ENCODE peak calls at places on chromosomes 7 and 10, in nine cellular contexts. One of them, this sample, is unnamed.

GRCh38 chr10:94413374-94413773 is 11.0 kb downstream of the TBC1D12 start:
- DNase-seq in Calu3: no peak
- DNase-seq in spleen: no peak
- DNase-seq in GM10248: no peak
- DNase-seq in M059J: no peak
- DNase-seq in naive thymus-derived CD8-positive, alpha-beta T cell: no peak
- DNase-seq in dorsolateral prefrontal cortex: no peak
- DNase-seq in HFFc6: no peak
- DNase-seq in T-helper 2 cell: no peak
- DNase-seq in this sample: no peak

GRCh38 chr7:83365746-83366145 is 203.1 kb upstream of the PCLO start:
- DNase-seq in Calu3: no peak
- DNase-seq in spleen: no peak
- DNase-seq in GM10248: no peak
- DNase-seq in M059J: no peak
- DNase-seq in naive thymus-derived CD8-positive, alpha-beta T cell: no peak
- DNase-seq in dorsolateral prefrontal cortex: no peak
- DNase-seq in HFFc6: no peak
- DNase-seq in T-helper 2 cell: no peak
- DNase-seq in this sample: no peak

GRCh38 chr10:47405829-47406547 is 21.9 kb upstream of the ZNF488 start:
- DNase-seq in Calu3: peak; percentile 45
- DNase-seq in spleen: peak; percentile 71
- DNase-seq in GM10248: no peak
- DNase-seq in M059J: peak; percentile 66
- DNase-seq in naive thymus-derived CD8-positive, alpha-beta T cell: no peak
- DNase-seq in dorsolateral prefrontal cortex: no peak
- DNase-seq in HFFc6: no peak
- DNase-seq in T-helper 2 cell: no peak
- DNase-seq in this sample: no peak

GRCh38 chr10:91590904-91591791 is 41.7 kb downstream of the PPP1R3C start:
- DNase-seq in Calu3: no peak
- DNase-seq in spleen: no peak
- DNase-seq in GM10248: no peak
- DNase-seq in M059J: peak; percentile 73
- DNase-seq in naive thymus-derived CD8-positive, alpha-beta T cell: no peak
- DNase-seq in dorsolateral prefrontal cortex: no peak
- DNase-seq in HFFc6: peak; percentile 46
- DNase-seq in T-helper 2 cell: no peak
- DNase-seq in this sample: no peak

GRCh38 chr7:767941-768729 is 41.1 kb upstream of the PRKAR1B start:
- DNase-seq in Calu3: no peak
- DNase-seq in spleen: peak; percentile 76
- DNase-seq in GM10248: no peak
- DNase-seq in M059J: no peak
- DNase-seq in naive thymus-derived CD8-positive, alpha-beta T cell: no peak
- DNase-seq in dorsolateral prefrontal cortex: peak; percentile 58
- DNase-seq in HFFc6: no peak
- DNase-seq in T-helper 2 cell: no peak
- DNase-seq in this sample: no peak

GRCh38 chr10:58264780-58265179 is 2.9 kb downstream of the IPMK start:
- DNase-seq in Calu3: no peak
- DNase-seq in spleen: no peak
- DNase-seq in GM10248: no peak
- DNase-seq in M059J: no peak
- DNase-seq in naive thymus-derived CD8-positive, alpha-beta T cell: peak; percentile 11
- DNase-seq in dorsolateral prefrontal cortex: no peak
- DNase-seq in HFFc6: no peak
- DNase-seq in T-helper 2 cell: no peak
- DNase-seq in this sample: no peak

GRCh38 chr7:37446371-37446770 is 2.3 kb downstream of the ELMO1 start:
- DNase-seq in Calu3: no peak
- DNase-seq in spleen: no peak
- DNase-seq in GM10248: no peak
- DNase-seq in M059J: peak; percentile 54
- DNase-seq in naive thymus-derived CD8-positive, alpha-beta T cell: no peak
- DNase-seq in dorsolateral prefrontal cortex: no peak
- DNase-seq in HFFc6: no peak
- DNase-seq in T-helper 2 cell: no peak
- DNase-seq in this sample: no peak

GRCh38 chr10:35451103-35452016 is 115.1 kb downstream of the CCNY start:
- DNase-seq in Calu3: no peak
- DNase-seq in spleen: no peak
- DNase-seq in GM10248: peak; percentile 78
- DNase-seq in M059J: no peak
- DNase-seq in naive thymus-derived CD8-positive, alpha-beta T cell: no peak
- DNase-seq in dorsolateral prefrontal cortex: no peak
- DNase-seq in HFFc6: no peak
- DNase-seq in T-helper 2 cell: no peak
- DNase-seq in this sample: no peak

GRCh38 chr7:55063633-55064032 is 44.8 kb downstream of the EGFR start:
- DNase-seq in Calu3: no peak
- DNase-seq in spleen: no peak
- DNase-seq in GM10248: no peak
- DNase-seq in M059J: peak; percentile 84
- DNase-seq in naive thymus-derived CD8-positive, alpha-beta T cell: no peak
- DNase-seq in dorsolateral prefrontal cortex: no peak
- DNase-seq in HFFc6: peak; percentile 52
- DNase-seq in T-helper 2 cell: no peak
- DNase-seq in this sample: no peak

GRCh38 chr10:13206546-13207443 is 27.4 kb downstream of the UCMA start:
- DNase-seq in Calu3: no peak
- DNase-seq in spleen: no peak
- DNase-seq in GM10248: no peak
- DNase-seq in M059J: no peak
- DNase-seq in naive thymus-derived CD8-positive, alpha-beta T cell: no peak
- DNase-seq in dorsolateral prefrontal cortex: no peak
- DNase-seq in HFFc6: peak; percentile 29
- DNase-seq in T-helper 2 cell: no peak
- DNase-seq in this sample: no peak

GRCh38 chr7:150367677-150368097 is 935 bp upstream of the REPIN1 start:
- DNase-seq in Calu3: no peak
- DNase-seq in spleen: no peak
- DNase-seq in GM10248: no peak
- DNase-seq in M059J: no peak
- DNase-seq in naive thymus-derived CD8-positive, alpha-beta T cell: no peak
- DNase-seq in dorsolateral prefrontal cortex: no peak
- DNase-seq in HFFc6: no peak
- DNase-seq in T-helper 2 cell: no peak
- DNase-seq in this sample: no peak

GRCh38 chr7:42445691-42446090 is 208.7 kb upstream of the GLI3 start:
- DNase-seq in Calu3: no peak
- DNase-seq in spleen: no peak
- DNase-seq in GM10248: no peak
- DNase-seq in M059J: no peak
- DNase-seq in naive thymus-derived CD8-positive, alpha-beta T cell: no peak
- DNase-seq in dorsolateral prefrontal cortex: no peak
- DNase-seq in HFFc6: no peak
- DNase-seq in T-helper 2 cell: no peak
- DNase-seq in this sample: no peak

GRCh38 chr7:28329616-28330373 is 82.5 kb upstream of the CREB5 start:
- DNase-seq in Calu3: no peak
- DNase-seq in spleen: no peak
- DNase-seq in GM10248: no peak
- DNase-seq in M059J: peak; percentile 12
- DNase-seq in naive thymus-derived CD8-positive, alpha-beta T cell: peak; percentile 47
- DNase-seq in dorsolateral prefrontal cortex: no peak
- DNase-seq in HFFc6: no peak
- DNase-seq in T-helper 2 cell: no peak
- DNase-seq in this sample: no peak

GRCh38 chr7:41847171-41847570 is 144.3 kb upstream of the INHBA start:
- DNase-seq in Calu3: no peak
- DNase-seq in spleen: no peak
- DNase-seq in GM10248: no peak
- DNase-seq in M059J: no peak
- DNase-seq in naive thymus-derived CD8-positive, alpha-beta T cell: no peak
- DNase-seq in dorsolateral prefrontal cortex: no peak
- DNase-seq in HFFc6: no peak
- DNase-seq in T-helper 2 cell: no peak
- DNase-seq in this sample: no peak

GRCh38 chr7:134710854-134711624 is 64.4 kb downstream of the BPGM start:
- DNase-seq in Calu3: no peak
- DNase-seq in spleen: no peak
- DNase-seq in GM10248: no peak
- DNase-seq in M059J: peak; percentile 95
- DNase-seq in naive thymus-derived CD8-positive, alpha-beta T cell: peak; percentile 85
- DNase-seq in dorsolateral prefrontal cortex: no peak
- DNase-seq in HFFc6: peak; percentile 61
- DNase-seq in T-helper 2 cell: peak; percentile 10
- DNase-seq in this sample: peak; percentile 60

GRCh38 chr7:135320277-135320676 is 86.6 kb downstream of the STRA8 start:
- DNase-seq in Calu3: peak; percentile 77
- DNase-seq in spleen: no peak
- DNase-seq in GM10248: no peak
- DNase-seq in M059J: peak; percentile 89
- DNase-seq in naive thymus-derived CD8-positive, alpha-beta T cell: no peak
- DNase-seq in dorsolateral prefrontal cortex: peak; percentile 62
- DNase-seq in HFFc6: peak; percentile 62
- DNase-seq in T-helper 2 cell: no peak
- DNase-seq in this sample: no peak

GRCh38 chr10:62136931-62137330 is 131.7 kb downstream of the RTKN2 start:
- DNase-seq in Calu3: no peak
- DNase-seq in spleen: no peak
- DNase-seq in GM10248: no peak
- DNase-seq in M059J: peak; percentile 13
- DNase-seq in naive thymus-derived CD8-positive, alpha-beta T cell: no peak
- DNase-seq in dorsolateral prefrontal cortex: no peak
- DNase-seq in HFFc6: peak; percentile 56
- DNase-seq in T-helper 2 cell: no peak
- DNase-seq in this sample: no peak

GRCh38 chr10:122485670-122486069 is 24.3 kb downstream of the HTRA1 start:
- DNase-seq in Calu3: no peak
- DNase-seq in spleen: no peak
- DNase-seq in GM10248: no peak
- DNase-seq in M059J: no peak
- DNase-seq in naive thymus-derived CD8-positive, alpha-beta T cell: no peak
- DNase-seq in dorsolateral prefrontal cortex: no peak
- DNase-seq in HFFc6: no peak
- DNase-seq in T-helper 2 cell: no peak
- DNase-seq in this sample: no peak

GRCh38 chr10:89773081-89773480 is 71.7 kb downstream of the KIF20B start:
- DNase-seq in Calu3: no peak
- DNase-seq in spleen: no peak
- DNase-seq in GM10248: no peak
- DNase-seq in M059J: peak; percentile 9
- DNase-seq in naive thymus-derived CD8-positive, alpha-beta T cell: no peak
- DNase-seq in dorsolateral prefrontal cortex: no peak
- DNase-seq in HFFc6: no peak
- DNase-seq in T-helper 2 cell: no peak
- DNase-seq in this sample: no peak

This sample was measured in effector memory CD4-positive, alpha-beta T cell.